ENCODE peak calls at places on chromosomes 1 and 21, in six cellular contexts. One of them, this sample, is unnamed.

GRCh38 chr1:48217861-48218260 is 4.7 kb upstream of the SLC5A9 start:
- DNase-seq in CD8-positive, alpha-beta T cell: no peak
- DNase-seq in GM20000: no peak
- DNase-seq in breast epithelium: no peak
- DNase-seq in GM13977: no peak
- DNase-seq in GM06990: no peak
- DNase-seq in this sample: no peak

GRCh38 chr1:55285849-55286248 is 70.7 kb upstream of the USP24 start:
- DNase-seq in CD8-positive, alpha-beta T cell: no peak
- DNase-seq in GM20000: no peak
- DNase-seq in GM13977: no peak
- DNase-seq in breast epithelium: no peak
- DNase-seq in GM06990: no peak
- DNase-seq in this sample: no peak

GRCh38 chr1:96464991-96465875 is 256.4 kb upstream of the PTBP2 start:
- DNase-seq in GM13977: no peak
- DNase-seq in GM06990: no peak
- DNase-seq in breast epithelium: no peak
- DNase-seq in CD8-positive, alpha-beta T cell: no peak
- DNase-seq in GM20000: no peak
- DNase-seq in this sample: no peak

GRCh38 chr1:67679691-67680090 is 5.3 kb upstream of the GADD45A start:
- DNase-seq in breast epithelium: no peak
- DNase-seq in GM13977: no peak
- DNase-seq in GM20000: no peak
- DNase-seq in CD8-positive, alpha-beta T cell: no peak
- DNase-seq in GM06990: no peak
- DNase-seq in this sample: no peak

GRCh38 chr1:31708324-31708723 is 4.5 kb upstream of the COL16A1 start:
- DNase-seq in CD8-positive, alpha-beta T cell: no peak
- DNase-seq in GM06990: no peak
- DNase-seq in GM20000: no peak
- DNase-seq in breast epithelium: no peak
- DNase-seq in GM13977: no peak
- DNase-seq in this sample: no peak

GRCh38 chr1:10620776-10621175 is 146.0 kb downstream of the PEX14 start:
- DNase-seq in GM13977: no peak
- DNase-seq in GM06990: no peak
- DNase-seq in GM20000: no peak
- DNase-seq in CD8-positive, alpha-beta T cell: no peak
- DNase-seq in breast epithelium: no peak
- DNase-seq in this sample: no peak

GRCh38 chr1:224510880-224511645 is 76.5 kb upstream of the WDR26 start:
- DNase-seq in GM20000: no peak
- DNase-seq in GM13977: no peak
- DNase-seq in CD8-positive, alpha-beta T cell: no peak
- DNase-seq in breast epithelium: no peak
- DNase-seq in GM06990: no peak
- DNase-seq in this sample: no peak

GRCh38 chr1:155003766-155004351 is 1.3 kb downstream of the ZBTB7B start:
- DNase-seq in GM13977: peak
- DNase-seq in CD8-positive, alpha-beta T cell: no peak
- DNase-seq in GM06990: peak
- DNase-seq in breast epithelium: no peak
- DNase-seq in GM20000: peak
- DNase-seq in this sample: no peak

GRCh38 chr1:21863981-21864380 is 51.9 kb downstream of the LDLRAD2 start:
- DNase-seq in breast epithelium: no peak
- DNase-seq in GM13977: no peak
- DNase-seq in CD8-positive, alpha-beta T cell: no peak
- DNase-seq in GM06990: no peak
- DNase-seq in GM20000: no peak
- DNase-seq in this sample: no peak

GRCh38 chr21:46264046-46264689 is 21.2 kb downstream of the MCM3AP start:
- DNase-seq in breast epithelium: no peak
- DNase-seq in CD8-positive, alpha-beta T cell: no peak
- DNase-seq in GM06990: no peak
- DNase-seq in GM20000: no peak
- DNase-seq in GM13977: no peak
- DNase-seq in this sample: no peak

GRCh38 chr21:34592120-34592561 is 22.8 kb downstream of the RCAN1 start:
- DNase-seq in breast epithelium: no peak
- DNase-seq in CD8-positive, alpha-beta T cell: no peak
- DNase-seq in GM06990: no peak
- DNase-seq in GM20000: no peak
- DNase-seq in GM13977: no peak
- DNase-seq in this sample: no peak

GRCh38 chr21:38140192-38140905 is 116.4 kb upstream of the KCNJ15 start:
- DNase-seq in GM20000: no peak
- DNase-seq in CD8-positive, alpha-beta T cell: no peak
- DNase-seq in breast epithelium: peak
- DNase-seq in GM06990: no peak
- DNase-seq in GM13977: no peak
- DNase-seq in this sample: no peak

GRCh38 chr1:233509596-233509995 is 104.3 kb upstream of the KCNK1 start:
- DNase-seq in breast epithelium: no peak
- DNase-seq in GM20000: no peak
- DNase-seq in GM06990: no peak
- DNase-seq in CD8-positive, alpha-beta T cell: no peak
- DNase-seq in GM13977: no peak
- DNase-seq in this sample: no peak

GRCh38 chr1:168057921-168058320 is 78.8 kb downstream of the GPR161 start:
- DNase-seq in breast epithelium: no peak
- DNase-seq in GM13977: no peak
- DNase-seq in GM06990: no peak
- DNase-seq in CD8-positive, alpha-beta T cell: no peak
- DNase-seq in GM20000: no peak
- DNase-seq in this sample: no peak

GRCh38 chr1:66253330-66253921 is 280.5 kb upstream of the SGIP1 start:
- DNase-seq in GM20000: peak
- DNase-seq in GM06990: no peak
- DNase-seq in CD8-positive, alpha-beta T cell: no peak
- DNase-seq in breast epithelium: no peak
- DNase-seq in GM13977: peak
- DNase-seq in this sample: no peak

GRCh38 chr1:160117709-160118183 is 2.2 kb downstream of the ATP1A2 start:
- DNase-seq in breast epithelium: no peak
- DNase-seq in GM13977: no peak
- DNase-seq in CD8-positive, alpha-beta T cell: no peak
- DNase-seq in GM06990: no peak
- DNase-seq in GM20000: no peak
- DNase-seq in this sample: no peak

GRCh38 chr1:199403421-199404116 is 623.9 kb upstream of the NR5A2 start:
- DNase-seq in breast epithelium: no peak
- DNase-seq in GM13977: no peak
- DNase-seq in GM20000: no peak
- DNase-seq in GM06990: no peak
- DNase-seq in CD8-positive, alpha-beta T cell: no peak
- DNase-seq in this sample: no peak

GRCh38 chr1:171841931-171842723 is 829 bp downstream of the DNM3 start:
- DNase-seq in GM06990: peak
- DNase-seq in CD8-positive, alpha-beta T cell: peak
- DNase-seq in GM20000: peak
- DNase-seq in GM13977: peak
- DNase-seq in breast epithelium: no peak
- DNase-seq in this sample: no peak

GRCh38 chr1:160834945-160835565 is 27.6 kb downstream of the CD244 start:
- DNase-seq in CD8-positive, alpha-beta T cell: no peak
- DNase-seq in GM13977: peak
- DNase-seq in breast epithelium: no peak
- DNase-seq in GM06990: no peak
- DNase-seq in GM20000: peak
- DNase-seq in this sample: peak

GRCh38 chr1:67630438-67631045 is 54.5 kb upstream of the GADD45A start:
- DNase-seq in breast epithelium: no peak
- DNase-seq in GM20000: no peak
- DNase-seq in GM06990: no peak
- DNase-seq in GM13977: no peak
- DNase-seq in CD8-positive, alpha-beta T cell: no peak
- DNase-seq in this sample: no peak

GRCh38 chr1:192445849-192446489 is 129.2 kb downstream of the RGS21 start:
- DNase-seq in GM06990: no peak
- DNase-seq in GM13977: no peak
- DNase-seq in breast epithelium: no peak
- DNase-seq in GM20000: peak
- DNase-seq in CD8-positive, alpha-beta T cell: peak
- DNase-seq in this sample: peak

GRCh38 chr1:217953922-217954321 is 322.8 kb downstream of the SPATA17 start:
- DNase-seq in GM20000: no peak
- DNase-seq in GM13977: no peak
- DNase-seq in GM06990: no peak
- DNase-seq in breast epithelium: peak
- DNase-seq in CD8-positive, alpha-beta T cell: no peak
- DNase-seq in this sample: no peak

GRCh38 chr21:15495965-15496364 is 233.8 kb upstream of the USP25 start:
- DNase-seq in GM06990: no peak
- DNase-seq in GM13977: no peak
- DNase-seq in CD8-positive, alpha-beta T cell: no peak
- DNase-seq in breast epithelium: no peak
- DNase-seq in GM20000: no peak
- DNase-seq in this sample: no peak

GRCh38 chr1:184854456-184855180 is 100.0 kb upstream of the EDEM3 start:
- DNase-seq in GM06990: no peak
- DNase-seq in CD8-positive, alpha-beta T cell: no peak
- DNase-seq in GM20000: no peak
- DNase-seq in breast epithelium: no peak
- DNase-seq in GM13977: no peak
- DNase-seq in this sample: no peak

DNA sequence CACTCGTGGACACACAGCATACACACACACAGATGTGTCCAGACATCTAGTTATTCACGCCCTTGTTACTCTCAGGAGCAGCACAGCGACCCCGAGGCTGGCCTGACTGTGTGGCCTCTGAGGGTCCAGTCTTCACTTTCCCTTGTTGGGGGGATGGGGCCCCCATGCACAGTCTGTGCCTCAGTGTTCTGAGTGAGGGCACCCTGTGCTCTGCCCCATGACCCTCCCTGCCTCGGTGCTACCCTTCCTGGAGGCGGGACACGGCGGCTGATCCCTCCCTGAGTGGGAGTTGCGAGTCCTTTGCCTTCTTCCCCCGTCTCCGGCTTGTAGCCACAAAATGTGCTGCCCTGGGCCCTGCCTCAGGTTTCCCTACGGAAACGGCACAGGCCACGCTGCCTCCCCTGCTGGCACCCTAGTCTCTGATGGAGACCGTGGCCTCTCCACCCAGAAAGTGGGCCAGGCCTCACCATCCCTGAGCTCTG is 8.6 kb downstream of the CSTB start:
- DNase-seq in CD8-positive, alpha-beta T cell: no peak
- DNase-seq in GM13977: no peak
- DNase-seq in GM06990: no peak
- DNase-seq in GM20000: no peak
- DNase-seq in breast epithelium: no peak
- DNase-seq in this sample: no peak
- TF ChIP-seq CTCF in CD8-positive, alpha-beta T cell: no peak
- TF ChIP-seq CTCF in GM13977: no peak
- TF ChIP-seq CTCF in GM06990: no peak
- TF ChIP-seq CTCF in GM20000: no peak
- TF ChIP-seq CTCF in breast epithelium: no peak
- TF ChIP-seq CTCF in this sample: no peak

DNA sequence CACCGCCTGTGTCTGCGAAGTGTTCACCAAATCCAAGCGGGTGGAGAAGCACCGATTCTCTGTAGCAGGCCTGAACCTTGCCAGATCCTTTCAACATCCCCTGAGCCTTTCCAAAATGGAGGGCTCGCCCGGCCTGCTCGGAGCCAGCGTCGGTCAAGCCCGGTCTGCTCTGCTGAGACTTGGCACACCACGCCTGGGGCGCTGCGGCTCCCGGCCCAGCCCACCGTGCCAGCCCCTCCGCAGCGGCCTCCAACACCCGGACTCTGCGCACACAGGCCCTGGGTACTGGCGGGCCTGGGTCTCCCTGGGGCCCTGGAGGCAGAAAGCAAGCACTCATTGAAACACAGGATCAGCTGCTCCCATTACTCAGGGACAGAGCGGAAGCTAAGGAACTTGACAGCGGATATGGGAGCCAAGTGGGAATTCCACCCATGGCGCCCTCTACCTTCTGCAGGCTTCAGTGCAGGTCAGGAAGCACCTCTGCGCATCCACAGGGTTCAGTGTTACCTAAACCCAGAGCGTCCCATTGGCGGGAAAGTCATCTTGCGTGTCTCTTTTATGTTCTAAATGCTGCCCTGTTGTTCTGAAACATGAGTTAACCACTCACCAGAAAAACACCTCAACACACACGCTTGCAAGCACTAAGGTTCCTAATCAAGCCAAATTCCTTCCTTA is 159.9 kb downstream of the ZBTB18 start:
- DNase-seq in GM06990: no peak
- DNase-seq in GM13977: no peak
- DNase-seq in breast epithelium: no peak
- DNase-seq in CD8-positive, alpha-beta T cell: no peak
- DNase-seq in GM20000: no peak
- DNase-seq in this sample: no peak
- TF ChIP-seq CTCF in GM06990: peak
- TF ChIP-seq CTCF in GM13977: peak
- TF ChIP-seq CTCF in breast epithelium: no peak
- TF ChIP-seq CTCF in CD8-positive, alpha-beta T cell: no peak
- TF ChIP-seq CTCF in GM20000: no peak
- TF ChIP-seq CTCF in this sample: no peak

DNA sequence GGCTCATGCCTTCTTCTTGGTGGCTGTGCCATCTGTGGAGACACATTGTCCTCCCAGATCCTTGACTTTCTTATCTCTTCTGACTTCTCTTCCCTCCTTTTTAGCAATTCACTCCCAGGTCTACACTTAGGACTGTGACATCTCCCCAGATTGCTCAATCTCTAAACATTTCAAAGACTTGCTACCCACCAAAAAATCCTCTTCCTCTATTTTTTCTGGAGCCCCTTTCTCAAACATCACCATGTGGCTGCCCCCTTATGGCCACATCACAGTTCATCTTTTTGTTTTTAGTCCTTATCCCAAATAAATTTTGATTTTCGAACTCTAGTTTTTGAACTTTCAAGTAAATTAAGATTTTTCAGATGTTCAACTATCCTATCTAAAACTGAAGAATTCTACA is 148.6 kb upstream of the HOOK1 start:
- DNase-seq in GM13977: no peak
- DNase-seq in breast epithelium: no peak
- DNase-seq in GM20000: no peak
- DNase-seq in CD8-positive, alpha-beta T cell: no peak
- DNase-seq in GM06990: no peak
- DNase-seq in this sample: no peak
- TF ChIP-seq CTCF in GM13977: peak
- TF ChIP-seq CTCF in breast epithelium: no peak
- TF ChIP-seq CTCF in GM20000: no peak
- TF ChIP-seq CTCF in CD8-positive, alpha-beta T cell: no peak
- TF ChIP-seq CTCF in GM06990: no peak
- TF ChIP-seq CTCF in this sample: no peak

GRCh38 chr1:216666431-216666830 is 56.8 kb downstream of the ESRRG start:
- DNase-seq in CD8-positive, alpha-beta T cell: no peak
- DNase-seq in GM20000: no peak
- DNase-seq in GM13977: no peak
- DNase-seq in breast epithelium: no peak
- DNase-seq in GM06990: no peak
- DNase-seq in this sample: no peak

GRCh38 chr1:216665381-216665780 is 57.8 kb downstream of the ESRRG start:
- DNase-seq in CD8-positive, alpha-beta T cell: no peak
- DNase-seq in breast epithelium: no peak
- DNase-seq in GM06990: no peak
- DNase-seq in GM13977: no peak
- DNase-seq in GM20000: no peak
- DNase-seq in this sample: no peak

GRCh38 chr1:216665891-216666290 is 57.3 kb downstream of the ESRRG start:
- DNase-seq in GM13977: no peak
- DNase-seq in breast epithelium: no peak
- DNase-seq in GM06990: no peak
- DNase-seq in CD8-positive, alpha-beta T cell: no peak
- DNase-seq in GM20000: no peak
- DNase-seq in this sample: no peak

GRCh38 chr1:216670118-216670870 is 52.9 kb downstream of the ESRRG start:
- DNase-seq in GM13977: no peak
- DNase-seq in GM06990: no peak
- DNase-seq in CD8-positive, alpha-beta T cell: no peak
- DNase-seq in breast epithelium: no peak
- DNase-seq in GM20000: no peak
- DNase-seq in this sample: no peak
- TF ChIP-seq CTCF in GM13977: no peak
- TF ChIP-seq CTCF in GM06990: no peak
- TF ChIP-seq CTCF in CD8-positive, alpha-beta T cell: no peak
- TF ChIP-seq CTCF in breast epithelium: no peak
- TF ChIP-seq CTCF in GM20000: no peak
- TF ChIP-seq CTCF in this sample: no peak

This sample was measured in natural killer cell.